ENCODE peak calls at places on chromosomes 6 and 20, in seven cellular contexts. One of them, this sample, is unnamed.

GRCh38 chr6:159217595-159218275 is 48.5 kb downstream of the FNDC1 start:
- DNase-seq in activated naive CD8-positive, alpha-beta T cell treated with anti-CD3 and anti-CD28 coated beads, Interleukin-2, amount 10 ng/mL, durations not matched to agents 7 days and 5 days: no peak
- DNase-seq in activated T-cell treated with anti-CD3 and anti-CD28 coated beads for 48 hours: peak; percentile 11
- DNase-seq in dermis microvascular lymphatic vessel endothelial cell: no peak
- DNase-seq in NCI-H1105: peak; percentile 32
- DNase-seq in GM23248: peak; percentile 82
- DNase-seq in HFFc6: peak; percentile 55
- DNase-seq in this sample: peak; percentile 61

GRCh38 chr20:56588996-56589395 is 40.1 kb upstream of the TFAP2C start:
- DNase-seq in GM23248: no peak
- DNase-seq in activated naive CD8-positive, alpha-beta T cell treated with anti-CD3 and anti-CD28 coated beads, Interleukin-2, amount 10 ng/mL, durations not matched to agents 7 days and 5 days: no peak
- DNase-seq in HFFc6: no peak
- DNase-seq in NCI-H1105: no peak
- DNase-seq in activated T-cell treated with anti-CD3 and anti-CD28 coated beads for 48 hours: no peak
- DNase-seq in dermis microvascular lymphatic vessel endothelial cell: no peak
- DNase-seq in this sample: no peak

GRCh38 chr20:38275815-38276550 is 15.4 kb upstream of the KIAA1755 start:
- DNase-seq in NCI-H1105: no peak
- DNase-seq in GM23248: peak; percentile 83
- DNase-seq in activated naive CD8-positive, alpha-beta T cell treated with anti-CD3 and anti-CD28 coated beads, Interleukin-2, amount 10 ng/mL, durations not matched to agents 7 days and 5 days: no peak
- DNase-seq in HFFc6: peak; percentile 91
- DNase-seq in activated T-cell treated with anti-CD3 and anti-CD28 coated beads for 48 hours: no peak
- DNase-seq in dermis microvascular lymphatic vessel endothelial cell: peak; percentile 39
- DNase-seq in this sample: no peak

GRCh38 chr20:13875265-13875811 is 90.5 kb downstream of the NDUFAF5 start:
- DNase-seq in GM23248: no peak
- DNase-seq in dermis microvascular lymphatic vessel endothelial cell: no peak
- DNase-seq in NCI-H1105: no peak
- DNase-seq in HFFc6: no peak
- DNase-seq in activated naive CD8-positive, alpha-beta T cell treated with anti-CD3 and anti-CD28 coated beads, Interleukin-2, amount 10 ng/mL, durations not matched to agents 7 days and 5 days: no peak
- DNase-seq in activated T-cell treated with anti-CD3 and anti-CD28 coated beads for 48 hours: no peak
- DNase-seq in this sample: no peak

GRCh38 chr6:133621751-133622150 is 267.2 kb upstream of the TCF21 start:
- DNase-seq in HFFc6: peak; percentile 15
- DNase-seq in activated naive CD8-positive, alpha-beta T cell treated with anti-CD3 and anti-CD28 coated beads, Interleukin-2, amount 10 ng/mL, durations not matched to agents 7 days and 5 days: no peak
- DNase-seq in NCI-H1105: no peak
- DNase-seq in dermis microvascular lymphatic vessel endothelial cell: no peak
- DNase-seq in activated T-cell treated with anti-CD3 and anti-CD28 coated beads for 48 hours: no peak
- DNase-seq in GM23248: peak; percentile 76
- DNase-seq in this sample: no peak

GRCh38 chr6:16956371-16956770 is 145.5 kb upstream of the STMND1 start:
- DNase-seq in HFFc6: no peak
- DNase-seq in NCI-H1105: no peak
- DNase-seq in dermis microvascular lymphatic vessel endothelial cell: no peak
- DNase-seq in activated T-cell treated with anti-CD3 and anti-CD28 coated beads for 48 hours: no peak
- DNase-seq in GM23248: no peak
- DNase-seq in activated naive CD8-positive, alpha-beta T cell treated with anti-CD3 and anti-CD28 coated beads, Interleukin-2, amount 10 ng/mL, durations not matched to agents 7 days and 5 days: no peak
- DNase-seq in this sample: no peak

GRCh38 chr6:89675949-89676753 is 37.6 kb upstream of the LYRM2 start:
- DNase-seq in HFFc6: no peak
- DNase-seq in activated T-cell treated with anti-CD3 and anti-CD28 coated beads for 48 hours: no peak
- DNase-seq in dermis microvascular lymphatic vessel endothelial cell: no peak
- DNase-seq in GM23248: peak; percentile 4
- DNase-seq in activated naive CD8-positive, alpha-beta T cell treated with anti-CD3 and anti-CD28 coated beads, Interleukin-2, amount 10 ng/mL, durations not matched to agents 7 days and 5 days: no peak
- DNase-seq in NCI-H1105: no peak
- DNase-seq in this sample: no peak

GRCh38 chr6:11096109-11096508 is 2.5 kb downstream of the SMIM13 start:
- DNase-seq in activated naive CD8-positive, alpha-beta T cell treated with anti-CD3 and anti-CD28 coated beads, Interleukin-2, amount 10 ng/mL, durations not matched to agents 7 days and 5 days: no peak
- DNase-seq in NCI-H1105: no peak
- DNase-seq in GM23248: peak; percentile 41
- DNase-seq in dermis microvascular lymphatic vessel endothelial cell: no peak
- DNase-seq in activated T-cell treated with anti-CD3 and anti-CD28 coated beads for 48 hours: peak; percentile 11
- DNase-seq in HFFc6: peak; percentile 30
- DNase-seq in this sample: no peak

GRCh38 chr6:7848229-7848628 is 62.4 kb downstream of the TXNDC5 start:
- DNase-seq in HFFc6: no peak
- DNase-seq in NCI-H1105: no peak
- DNase-seq in GM23248: peak; percentile 5
- DNase-seq in dermis microvascular lymphatic vessel endothelial cell: no peak
- DNase-seq in activated naive CD8-positive, alpha-beta T cell treated with anti-CD3 and anti-CD28 coated beads, Interleukin-2, amount 10 ng/mL, durations not matched to agents 7 days and 5 days: no peak
- DNase-seq in activated T-cell treated with anti-CD3 and anti-CD28 coated beads for 48 hours: no peak
- DNase-seq in this sample: no peak

GRCh38 chr20:44805991-44806729 is 4.2 kb downstream of the RIMS4 start:
- DNase-seq in dermis microvascular lymphatic vessel endothelial cell: no peak
- DNase-seq in activated T-cell treated with anti-CD3 and anti-CD28 coated beads for 48 hours: no peak
- DNase-seq in activated naive CD8-positive, alpha-beta T cell treated with anti-CD3 and anti-CD28 coated beads, Interleukin-2, amount 10 ng/mL, durations not matched to agents 7 days and 5 days: no peak
- DNase-seq in HFFc6: peak; percentile 20
- DNase-seq in NCI-H1105: no peak
- DNase-seq in GM23248: peak; percentile 42
- DNase-seq in this sample: no peak

GRCh38 chr6:116741571-116741970 is 23.9 kb downstream of the FAM162B start:
- DNase-seq in NCI-H1105: no peak
- DNase-seq in dermis microvascular lymphatic vessel endothelial cell: peak; percentile 46
- DNase-seq in activated naive CD8-positive, alpha-beta T cell treated with anti-CD3 and anti-CD28 coated beads, Interleukin-2, amount 10 ng/mL, durations not matched to agents 7 days and 5 days: no peak
- DNase-seq in GM23248: no peak
- DNase-seq in activated T-cell treated with anti-CD3 and anti-CD28 coated beads for 48 hours: no peak
- DNase-seq in HFFc6: no peak
- DNase-seq in this sample: no peak

GRCh38 chr20:25525295-25525694 is 60.0 kb downstream of the NINL start:
- DNase-seq in HFFc6: no peak
- DNase-seq in dermis microvascular lymphatic vessel endothelial cell: no peak
- DNase-seq in NCI-H1105: no peak
- DNase-seq in activated T-cell treated with anti-CD3 and anti-CD28 coated beads for 48 hours: no peak
- DNase-seq in GM23248: no peak
- DNase-seq in activated naive CD8-positive, alpha-beta T cell treated with anti-CD3 and anti-CD28 coated beads, Interleukin-2, amount 10 ng/mL, durations not matched to agents 7 days and 5 days: no peak
- DNase-seq in this sample: no peak

GRCh38 chr6:80769101-80769500 is 662.6 kb downstream of the BCKDHB start:
- DNase-seq in NCI-H1105: no peak
- DNase-seq in HFFc6: peak; percentile 57
- DNase-seq in activated T-cell treated with anti-CD3 and anti-CD28 coated beads for 48 hours: no peak
- DNase-seq in dermis microvascular lymphatic vessel endothelial cell: no peak
- DNase-seq in activated naive CD8-positive, alpha-beta T cell treated with anti-CD3 and anti-CD28 coated beads, Interleukin-2, amount 10 ng/mL, durations not matched to agents 7 days and 5 days: no peak
- DNase-seq in GM23248: peak; percentile 44
- DNase-seq in this sample: no peak

GRCh38 chr6:127695108-127695507 is 118.1 kb downstream of the C6orf58 start:
- DNase-seq in NCI-H1105: no peak
- DNase-seq in dermis microvascular lymphatic vessel endothelial cell: no peak
- DNase-seq in activated T-cell treated with anti-CD3 and anti-CD28 coated beads for 48 hours: no peak
- DNase-seq in GM23248: no peak
- DNase-seq in HFFc6: no peak
- DNase-seq in activated naive CD8-positive, alpha-beta T cell treated with anti-CD3 and anti-CD28 coated beads, Interleukin-2, amount 10 ng/mL, durations not matched to agents 7 days and 5 days: no peak
- DNase-seq in this sample: no peak

GRCh38 chr6:35343092-35343834 is 905 bp downstream of the PPARD start:
- DNase-seq in HFFc6: no peak
- DNase-seq in GM23248: peak; percentile 34
- DNase-seq in activated T-cell treated with anti-CD3 and anti-CD28 coated beads for 48 hours: no peak
- DNase-seq in dermis microvascular lymphatic vessel endothelial cell: no peak
- DNase-seq in NCI-H1105: no peak
- DNase-seq in activated naive CD8-positive, alpha-beta T cell treated with anti-CD3 and anti-CD28 coated beads, Interleukin-2, amount 10 ng/mL, durations not matched to agents 7 days and 5 days: no peak
- DNase-seq in this sample: no peak

GRCh38 chr6:54929245-54929909 is 82.8 kb downstream of the FAM83B start:
- DNase-seq in GM23248: no peak
- DNase-seq in dermis microvascular lymphatic vessel endothelial cell: no peak
- DNase-seq in activated T-cell treated with anti-CD3 and anti-CD28 coated beads for 48 hours: no peak
- DNase-seq in activated naive CD8-positive, alpha-beta T cell treated with anti-CD3 and anti-CD28 coated beads, Interleukin-2, amount 10 ng/mL, durations not matched to agents 7 days and 5 days: no peak
- DNase-seq in HFFc6: no peak
- DNase-seq in NCI-H1105: no peak
- DNase-seq in this sample: no peak

GRCh38 chr6:44446626-44447297 is 59.3 kb downstream of the CDC5L start:
- DNase-seq in dermis microvascular lymphatic vessel endothelial cell: no peak
- DNase-seq in activated T-cell treated with anti-CD3 and anti-CD28 coated beads for 48 hours: no peak
- DNase-seq in activated naive CD8-positive, alpha-beta T cell treated with anti-CD3 and anti-CD28 coated beads, Interleukin-2, amount 10 ng/mL, durations not matched to agents 7 days and 5 days: no peak
- DNase-seq in GM23248: peak; percentile 92
- DNase-seq in HFFc6: peak; percentile 78
- DNase-seq in NCI-H1105: no peak
- DNase-seq in this sample: no peak

GRCh38 chr6:44251576-44252524 is 4.9 kb downstream of the HSP90AB1 start:
- DNase-seq in activated naive CD8-positive, alpha-beta T cell treated with anti-CD3 and anti-CD28 coated beads, Interleukin-2, amount 10 ng/mL, durations not matched to agents 7 days and 5 days: no peak
- DNase-seq in HFFc6: no peak
- DNase-seq in activated T-cell treated with anti-CD3 and anti-CD28 coated beads for 48 hours: no peak
- DNase-seq in GM23248: no peak
- DNase-seq in dermis microvascular lymphatic vessel endothelial cell: no peak
- DNase-seq in NCI-H1105: no peak
- DNase-seq in this sample: no peak

GRCh38 chr6:157787080-157787479 is 36.0 kb upstream of the SNX9 start:
- DNase-seq in activated T-cell treated with anti-CD3 and anti-CD28 coated beads for 48 hours: no peak
- DNase-seq in GM23248: peak; percentile 25
- DNase-seq in dermis microvascular lymphatic vessel endothelial cell: no peak
- DNase-seq in activated naive CD8-positive, alpha-beta T cell treated with anti-CD3 and anti-CD28 coated beads, Interleukin-2, amount 10 ng/mL, durations not matched to agents 7 days and 5 days: no peak
- DNase-seq in NCI-H1105: no peak
- DNase-seq in HFFc6: no peak
- DNase-seq in this sample: no peak

This sample was measured in activated CD8-positive, alpha-beta memory T cell treated with anti-CD3 and anti-CD28 coated beads, Interleukin-2, amount 50 U/mL, for 48 hours.